ENCODE peak calls at places on chromosomes 12 and 14, in five cellular contexts. One of them, this sample, is unnamed. For H3K4me1, the result is how much of the 10 kb centered on the place peaks cover.

GRCh38 chr12:58302487-58303011 is 361.2 kb downstream of the ATP23 start:
- DNase-seq in HepG2: no peak
- DNase-seq in right lobe of liver: no peak
- DNase-seq in adrenal gland: peak
- DNase-seq in A549: peak
- DNase-seq in this sample: no peak

GRCh38 chr12:124536613-124537012 is 30.8 kb downstream of the NCOR2 start:
- DNase-seq in HepG2: no peak
- DNase-seq in right lobe of liver: no peak
- DNase-seq in adrenal gland: no peak
- DNase-seq in A549: no peak
- DNase-seq in this sample: no peak

GRCh38 chr12:25436206-25436912 is 116.7 kb downstream of the LMNTD1 start:
- DNase-seq in HepG2: peak
- DNase-seq in right lobe of liver: no peak
- DNase-seq in adrenal gland: no peak
- DNase-seq in A549: peak
- DNase-seq in this sample: peak

GRCh38 chr14:59087711-59088110 is 100.8 kb upstream of the DAAM1 start:
- DNase-seq in HepG2: no peak
- DNase-seq in right lobe of liver: no peak
- DNase-seq in adrenal gland: no peak
- DNase-seq in A549: no peak
- DNase-seq in this sample: no peak

GRCh38 chr12:64656429-64656828 is 46.1 kb downstream of the RASSF3 start:
- DNase-seq in HepG2: peak
- DNase-seq in right lobe of liver: no peak
- DNase-seq in adrenal gland: no peak
- DNase-seq in A549: no peak
- DNase-seq in this sample: no peak

GRCh38 chr14:94821705-94822104 is 51.8 kb upstream of the GSC start:
- DNase-seq in HepG2: no peak
- DNase-seq in right lobe of liver: no peak
- DNase-seq in adrenal gland: no peak
- DNase-seq in A549: no peak
- DNase-seq in this sample: no peak

GRCh38 chr12:12718853-12719252 is 1.7 kb downstream of the CDKN1B start:
- DNase-seq in HepG2: no peak
- DNase-seq in right lobe of liver: no peak
- DNase-seq in adrenal gland: no peak
- DNase-seq in A549: peak
- DNase-seq in this sample: no peak

GRCh38 chr12:69056743-69057515 is 124.0 kb upstream of the CPM start:
- DNase-seq in HepG2: no peak
- DNase-seq in right lobe of liver: no peak
- DNase-seq in adrenal gland: no peak
- DNase-seq in A549: no peak
- DNase-seq in this sample: no peak

GRCh38 chr12:93139028-93139665 is 210.1 kb upstream of the EEA1 start:
- DNase-seq in HepG2: no peak
- DNase-seq in right lobe of liver: no peak
- DNase-seq in adrenal gland: no peak
- DNase-seq in A549: no peak
- DNase-seq in this sample: no peak

GRCh38 chr14:79118291-79118690 is 948.1 kb downstream of the NRXN3 start:
- DNase-seq in HepG2: no peak
- DNase-seq in right lobe of liver: no peak
- DNase-seq in adrenal gland: no peak
- DNase-seq in A549: no peak
- DNase-seq in this sample: no peak

GRCh38 chr14:91911474-91912032 is 35.9 kb downstream of the FBLN5 start:
- DNase-seq in HepG2: peak
- DNase-seq in right lobe of liver: no peak
- DNase-seq in adrenal gland: no peak
- DNase-seq in A549: peak
- DNase-seq in this sample: no peak

DNA sequence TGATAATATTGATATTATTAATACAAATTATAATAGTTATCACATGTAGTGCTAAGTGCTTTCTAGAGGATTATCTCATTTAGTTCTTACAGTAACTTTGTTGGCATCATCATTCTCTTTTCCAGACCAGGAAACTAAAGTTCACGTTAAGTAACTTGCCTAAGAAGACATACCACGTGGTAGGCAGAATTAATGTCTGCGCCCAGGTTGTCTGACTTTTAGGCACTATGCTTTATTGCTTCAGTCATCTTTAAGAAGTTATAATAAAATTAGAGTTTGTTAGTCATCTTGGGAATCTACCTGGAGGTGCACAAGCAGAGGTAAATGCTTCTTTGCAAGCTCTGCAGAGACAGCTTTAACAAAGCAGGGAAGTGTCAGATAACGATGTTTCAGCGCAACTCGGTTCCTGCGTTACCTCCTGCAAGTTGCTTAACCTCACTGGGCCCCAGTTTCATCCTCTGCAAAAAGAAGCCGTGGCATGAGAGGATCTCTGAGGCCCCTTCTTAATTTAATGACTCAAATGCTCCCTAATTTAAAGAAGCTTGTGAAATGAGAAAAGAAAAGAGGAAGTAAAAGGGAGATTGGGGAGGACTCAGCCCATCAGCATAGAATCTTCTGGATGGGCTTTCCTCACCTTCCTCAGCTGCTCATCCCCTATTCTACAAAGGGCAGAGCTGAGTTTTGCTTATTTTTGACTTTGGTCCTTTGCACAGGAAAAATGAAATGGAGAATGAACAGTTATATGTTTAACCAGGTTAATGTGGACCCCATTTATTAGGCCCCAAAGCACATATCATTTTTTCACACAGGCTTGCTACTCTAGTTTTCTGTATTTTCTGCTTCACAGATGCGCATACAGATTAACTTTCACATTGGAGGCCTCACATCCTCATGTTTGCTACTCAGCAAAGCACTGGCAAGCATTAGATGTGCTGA is 5.3 kb downstream of the ARHGDIB start:
- DNase-seq in HepG2: no peak
- DNase-seq in right lobe of liver: no peak
- DNase-seq in adrenal gland: no peak
- DNase-seq in A549: no peak
- DNase-seq in this sample: no peak
- TF ChIP-seq POLR2A in HepG2: no peak
- TF ChIP-seq POLR2A in right lobe of liver: no peak
- TF ChIP-seq POLR2A in adrenal gland: no peak
- TF ChIP-seq POLR2A in A549: no peak
- TF ChIP-seq POLR2A in this sample: no peak

DNA sequence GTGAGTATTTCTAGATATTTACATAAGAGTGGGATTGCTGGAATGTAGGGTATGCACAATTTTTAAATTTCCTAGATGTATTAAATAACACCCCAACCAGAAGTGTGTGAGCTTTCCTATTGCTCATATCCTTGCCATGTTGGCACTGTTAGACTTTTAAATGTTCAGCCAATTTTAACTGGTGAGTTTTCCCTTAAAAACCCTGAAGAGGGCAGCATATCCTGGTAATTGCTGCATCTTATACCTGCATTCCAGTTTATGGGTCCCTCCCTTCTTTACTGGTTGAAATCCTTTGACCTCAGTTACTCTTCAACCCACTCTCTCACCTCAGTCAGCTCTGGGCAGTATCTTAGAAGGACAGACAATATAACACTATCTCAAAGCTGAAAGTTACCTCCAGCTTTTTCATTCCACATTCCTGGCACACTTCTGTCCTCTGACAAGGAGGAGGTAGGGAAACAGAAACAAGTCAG is 270.6 kb downstream of the PAWR start:
- DNase-seq in HepG2: peak
- DNase-seq in right lobe of liver: no peak
- DNase-seq in adrenal gland: no peak
- DNase-seq in A549: peak
- DNase-seq in this sample: no peak
- H3K27ac ChIP-seq in HepG2: no peak
- H3K27ac ChIP-seq in right lobe of liver: no peak
- H3K27ac ChIP-seq in adrenal gland: no peak
- H3K27ac ChIP-seq in A549: peak
- H3K27ac ChIP-seq in this sample: no peak

DNA sequence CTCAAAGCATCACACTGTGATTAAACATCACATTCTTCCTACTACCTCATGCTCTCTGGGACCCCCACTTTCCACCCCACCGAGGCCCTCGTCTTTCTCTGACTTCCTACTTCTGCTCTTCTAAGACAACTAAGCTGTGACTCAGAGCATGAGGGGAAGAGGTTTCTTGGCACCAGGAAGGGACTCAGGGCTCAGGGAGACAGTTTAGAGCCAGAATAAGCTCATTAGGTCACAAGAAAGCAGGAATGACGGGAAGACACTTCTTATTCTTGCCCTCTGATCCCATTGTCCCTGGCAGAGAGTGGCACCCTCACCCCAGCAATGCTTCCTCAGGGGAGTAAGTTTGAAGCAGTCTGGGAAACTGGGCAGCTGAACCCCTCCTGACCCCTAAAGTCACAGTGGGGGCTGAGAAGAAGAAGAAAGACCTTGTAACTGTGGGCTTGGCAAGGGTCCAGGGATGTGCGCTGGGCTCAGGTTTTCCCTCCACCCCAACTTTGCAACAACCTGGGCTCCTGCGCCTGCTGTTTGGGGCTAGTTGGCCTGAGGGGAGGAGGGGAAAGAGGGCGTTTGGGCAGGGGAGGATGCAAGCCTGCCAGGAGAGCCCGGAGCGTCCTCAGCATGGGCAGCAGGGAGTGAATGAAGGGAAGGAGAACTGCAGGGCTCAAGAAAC is 64.6 kb upstream of the ACTN1 start:
- DNase-seq in HepG2: no peak
- DNase-seq in right lobe of liver: peak
- DNase-seq in adrenal gland: peak
- DNase-seq in A549: no peak
- DNase-seq in this sample: peak
- H3K4me1 ChIP-seq in HepG2: under half
- H3K4me1 ChIP-seq in right lobe of liver: under half
- H3K4me1 ChIP-seq in adrenal gland: half or more
- H3K4me1 ChIP-seq in A549: under half
- H3K4me1 ChIP-seq in this sample: under half

GRCh38 chr12:96448287-96448686 is 41.1 kb upstream of the CFAP54 start:
- DNase-seq in HepG2: no peak
- DNase-seq in right lobe of liver: no peak
- DNase-seq in adrenal gland: no peak
- DNase-seq in A549: no peak
- DNase-seq in this sample: no peak
- TF ChIP-seq POLR2A in HepG2: no peak
- TF ChIP-seq POLR2A in right lobe of liver: no peak
- TF ChIP-seq POLR2A in adrenal gland: no peak
- TF ChIP-seq POLR2A in A549: no peak
- TF ChIP-seq POLR2A in this sample: no peak

GRCh38 chr12:8677362-8677761 is 14.7 kb upstream of the MFAP5 start:
- DNase-seq in HepG2: no peak
- DNase-seq in right lobe of liver: no peak
- DNase-seq in adrenal gland: no peak
- DNase-seq in A549: no peak
- DNase-seq in this sample: no peak

GRCh38 chr12:8676651-8677050 is 14.0 kb upstream of the MFAP5 start:
- DNase-seq in HepG2: no peak
- DNase-seq in right lobe of liver: no peak
- DNase-seq in adrenal gland: no peak
- DNase-seq in A549: no peak
- DNase-seq in this sample: no peak

GRCh38 chr12:8680533-8680932 is 17.3 kb upstream of the RIMKLB start:
- DNase-seq in HepG2: no peak
- DNase-seq in right lobe of liver: no peak
- DNase-seq in adrenal gland: no peak
- DNase-seq in A549: no peak
- DNase-seq in this sample: no peak

GRCh38 chr12:8678661-8679111 is 16.1 kb upstream of the MFAP5 start:
- DNase-seq in HepG2: no peak
- DNase-seq in right lobe of liver: no peak
- DNase-seq in adrenal gland: no peak
- DNase-seq in A549: no peak
- DNase-seq in this sample: no peak

DNA sequence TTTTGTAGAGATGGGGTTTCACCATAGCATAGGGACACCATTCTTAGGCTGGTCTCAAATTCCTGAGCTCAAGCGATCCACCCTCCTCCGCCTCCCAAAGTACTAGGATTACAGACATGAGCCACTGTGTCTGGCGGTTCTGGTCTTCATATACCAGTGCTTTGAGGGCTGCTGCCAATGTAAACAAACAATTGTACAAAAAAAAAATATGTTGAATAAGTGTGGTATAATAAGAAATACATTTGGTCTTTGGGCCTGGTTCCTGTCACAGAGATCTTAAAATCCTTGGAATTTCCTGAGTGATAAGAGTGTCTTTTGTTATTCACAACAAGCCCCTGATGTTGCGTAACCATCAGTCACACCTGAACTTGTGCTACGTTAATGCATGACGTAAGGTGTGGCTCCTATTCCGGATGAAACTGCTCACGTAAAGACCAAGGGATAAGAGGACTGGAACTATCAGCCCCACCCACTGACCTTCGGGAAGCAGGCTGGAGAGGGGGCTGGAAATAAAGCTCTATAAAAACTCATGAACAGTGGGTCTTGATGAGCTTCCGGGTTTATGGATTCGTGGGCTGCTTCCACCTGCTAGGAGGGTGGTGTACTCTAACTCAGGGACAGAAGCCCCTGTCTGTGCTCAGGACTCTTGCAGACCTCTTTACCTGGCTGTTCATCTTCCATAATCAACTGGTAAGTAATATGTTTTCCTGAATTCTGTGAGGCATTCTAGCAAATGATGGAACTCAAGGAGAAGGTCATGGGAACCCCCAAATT is 16.5 kb upstream of the RIMKLB start:
- DNase-seq in HepG2: no peak
- DNase-seq in right lobe of liver: no peak
- DNase-seq in adrenal gland: no peak
- DNase-seq in A549: peak
- DNase-seq in this sample: no peak
- H3K27ac ChIP-seq in HepG2: no peak
- H3K27ac ChIP-seq in right lobe of liver: no peak
- H3K27ac ChIP-seq in adrenal gland: no peak
- H3K27ac ChIP-seq in A549: no peak
- H3K27ac ChIP-seq in this sample: no peak

DNA sequence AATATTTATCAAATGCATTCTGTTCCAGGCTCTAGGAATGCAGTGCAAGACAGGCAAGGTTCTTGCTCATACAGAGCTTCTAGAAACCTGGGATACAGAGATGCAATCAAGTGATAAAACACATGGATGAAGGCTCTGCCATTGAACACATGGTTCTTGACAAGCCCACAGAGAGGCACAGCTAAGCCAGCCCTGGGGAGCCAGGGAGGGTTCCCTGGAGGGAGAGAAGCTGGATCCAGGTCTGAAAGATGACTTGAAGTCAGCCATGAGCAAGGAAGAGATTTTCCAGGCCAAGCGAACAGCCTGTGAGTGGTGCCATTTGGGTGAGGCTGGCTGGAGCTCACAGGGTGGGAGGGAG is 66.2 kb downstream of the IRF2BPL start:
- DNase-seq in HepG2: no peak
- DNase-seq in right lobe of liver: no peak
- DNase-seq in adrenal gland: no peak
- DNase-seq in A549: no peak
- DNase-seq in this sample: no peak
- H3K4me1 ChIP-seq in HepG2: half or more
- H3K4me1 ChIP-seq in right lobe of liver: under half
- H3K4me1 ChIP-seq in adrenal gland: under half
- H3K4me1 ChIP-seq in A549: half or more
- H3K4me1 ChIP-seq in this sample: under half

This sample was measured in ovary.